ENCODE peak calls at places on chromosomes 4 and X, in seven cellular contexts. D is stimulated activated naive CD4-positive, alpha-beta T cell; A is iPS DF 6.9; V is NCI-H1694; U is NB4; O is SW480; S is right cardiac atrium. C is an unnamed sample.

GRCh38 chr4:111066447-111066846 is 443.6 kb upstream of the PITX2 start:
- DNase-seq in S (no peak), A (no peak), O (no peak), D (no peak), V (no peak), U (no peak), C (no peak)

GRCh38 chr4:27278615-27279014 is 418.0 kb downstream of the STIM2 start:
- DNase-seq in S (no peak), A (peak), O (no peak), U (peak), V (no peak), D (no peak), C (peak)

GRCh38 chr4:2804449-2804972 is 11.6 kb downstream of the SH3BP2 start:
- DNase-seq in V (no peak), A (no peak), S (peak), U (no peak), O (no peak), D (no peak), C (no peak)

GRCh38 chrX:3346436-3347329 is at the start of gene MXRA5:
- DNase-seq in U (no peak), S (peak), A (no peak), D (no peak), V (no peak), O (no peak), C (no peak)

GRCh38 chrX:2425281-2426071 is 75.3 kb downstream of the DHRSX start:
- DNase-seq in U (no peak), O (no peak), S (no peak), D (no peak), V (no peak), A (no peak), C (no peak)

GRCh38 chr4:88818650-88819470 is 121.2 kb upstream of the NAP1L5 start:
- DNase-seq in D (peak), V (peak), O (peak), A (peak), U (peak), S (peak), C (peak)

GRCh38 chr4:82708982-82709381 is 89.6 kb downstream of the SCD5 start:
- DNase-seq in S (no peak), O (no peak), A (no peak), U (no peak), V (no peak), D (no peak), C (no peak)

GRCh38 chr4:159401791-159402380 is 299.0 kb downstream of the RAPGEF2 start:
- DNase-seq in O (peak), U (no peak), A (no peak), S (no peak), D (no peak), V (no peak), C (peak)

GRCh38 chrX:154719132-154719675 is 31.7 kb downstream of the GAB3 start:
- DNase-seq in U (peak), V (no peak), D (no peak), A (no peak), S (no peak), O (no peak), C (peak)

GRCh38 chr4:95867919-95868318 is 28.0 kb downstream of the PDHA2 start:
- DNase-seq in U (peak), D (no peak), O (peak), S (no peak), A (no peak), V (no peak), C (no peak)

GRCh38 chrX:23554304-23554703 is 113.0 kb upstream of the PRDX4 start:
- DNase-seq in A (no peak), S (no peak), U (peak), O (peak), D (no peak), V (peak), C (no peak)

GRCh38 chr4:186701273-186701672 is 22.4 kb downstream of the FAT1 start:
- DNase-seq in O (no peak), S (peak), U (no peak), A (no peak), V (no peak), D (no peak), C (no peak)

GRCh38 chrX:3803713-3804112 is 90.3 kb upstream of the PRKX start:
- DNase-seq in D (no peak), A (no peak), S (no peak), O (no peak), V (no peak), U (no peak), C (peak)

GRCh38 chrX:39309721-39310152 is 508.5 kb downstream of the MID1IP1 start:
- DNase-seq in A (no peak), V (no peak), D (peak), O (peak), S (no peak), U (peak), C (no peak)

GRCh38 chr4:184028571-184028996 is 123.5 kb downstream of the STOX2 start:
- DNase-seq in D (no peak), O (no peak), V (no peak), S (no peak), U (peak), A (no peak), C (peak)

GRCh38 chr4:164866817-164867490 is 10.0 kb upstream of the APELA start:
- DNase-seq in A (peak), D (no peak), V (no peak), S (no peak), O (no peak), U (no peak), C (no peak)

GRCh38 chr4:64417974-64418373 is 8.7 kb upstream of the TECRL start:
- DNase-seq in A (no peak), U (no peak), D (no peak), O (no peak), V (peak), S (no peak), C (no peak)

GRCh38 chr4:48109413-48110263 is 24.4 kb downstream of the TXK start:
- DNase-seq in U (peak), D (no peak), S (no peak), A (no peak), V (no peak), O (peak), C (peak)

GRCh38 chr4:147118523-147118922 is 172.9 kb upstream of the TTC29 start:
- DNase-seq in O (no peak), A (no peak), D (no peak), U (no peak), V (no peak), S (no peak), C (no peak)

GRCh38 chr4:101597204-101597603 is 193.3 kb upstream of the BANK1 start:
- DNase-seq in D (peak), U (peak), S (no peak), V (no peak), O (no peak), A (no peak), C (no peak)

GRCh38 chrX:110258552-110258951 is 59.3 kb downstream of the AMMECR1 start:
- DNase-seq in O (no peak), A (no peak), U (no peak), V (no peak), S (no peak), D (no peak), C (no peak)

GRCh38 chrX:40201486-40201885 is 103.7 kb upstream of the BCOR start:
- DNase-seq in U (no peak), S (no peak), V (no peak), D (no peak), A (no peak), O (no peak), C (no peak)